ENCODE peak calls at places on chromosomes 13 and 19, in six cellular contexts. Y is astrocyte of the spinal cord; S is activated CD4-positive, CD25-positive, alpha-beta regulatory T cell treated with anti-CD3 and anti-CD28 coated beads, Interleukin-2, amount 50 U/mL, for 16 hours; R is cardiac fibroblast; A is stimulated activated CD8-positive, alpha-beta memory T cell treated with anti-CD3 and anti-CD28 coated beads, Interleukin-2, amount 100 ng/mL, for 48 hours; I is stimulated activated CD4-positive, alpha-beta T cell treated with anti-CD3 and anti-CD28 coated beads, TNF-alpha, amount 100 ng/mL, for 48 hours. H is an unnamed sample.

GRCh38 chr13:39777527-39778061 is 122.1 kb downstream of the COG6 start:
- DNase-seq in A (no peak), Y (peak), S (no peak), I (peak), R (peak), H (peak)

GRCh38 chr19:49447485-49448431 is 3.9 kb downstream of the PIH1D1 start:
- DNase-seq in R (peak), S (no peak), I (no peak), A (no peak), Y (peak), H (no peak)

GRCh38 chr13:53105881-53106280 is 77.3 kb downstream of the OLFM4 start:
- DNase-seq in I (no peak), S (no peak), R (no peak), Y (no peak), A (no peak), H (no peak)

GRCh38 chr13:77374786-77375185 is 47.9 kb upstream of the MYCBP2 start:
- DNase-seq in R (no peak), S (no peak), A (no peak), I (no peak), Y (no peak), H (no peak)

GRCh38 chr13:44618326-44618725 is 42.2 kb upstream of the TSC22D1 start:
- DNase-seq in Y (peak), R (peak), S (no peak), I (no peak), A (no peak), H (no peak)

GRCh38 chr13:76769238-76769859 is 116.9 kb downstream of the KCTD12 start:
- DNase-seq in A (no peak), R (no peak), S (no peak), Y (peak), I (no peak), H (no peak)

GRCh38 chr13:29573190-29573589 is 22.3 kb downstream of the SLC7A1 start:
- DNase-seq in I (no peak), S (no peak), A (no peak), R (peak), Y (no peak), H (peak)

GRCh38 chr13:112587767-112588489 is at the start of gene TUBGCP3:
- DNase-seq in S (peak), I (peak), A (peak), R (peak), Y (peak), H (peak)

GRCh38 chr19:14089662-14090508 is 666 bp downstream of the SAMD1 start:
- DNase-seq in Y (peak), R (peak), A (peak), I (peak), S (no peak), H (peak)

GRCh38 chr13:76223565-76223964 is 587.4 kb downstream of the LMO7 start:
- DNase-seq in I (no peak), A (no peak), R (peak), S (no peak), Y (no peak), H (no peak)

GRCh38 chr19:55479451-55480230 is 3.2 kb downstream of the ZNF628 start:
- DNase-seq in R (no peak), S (no peak), I (no peak), A (no peak), Y (no peak), H (no peak)

GRCh38 chr19:39372047-39372802 is 18.7 kb downstream of the PAF1 start:
- DNase-seq in S (no peak), R (peak), A (no peak), Y (peak), I (no peak), H (no peak)

GRCh38 chr19:15255359-15255990 is 23.2 kb upstream of the EPHX3 start:
- DNase-seq in Y (no peak), S (no peak), A (no peak), R (no peak), I (no peak), H (no peak)

GRCh38 chr13:24860775-24861174 is 96.8 kb downstream of the RNF17 start:
- DNase-seq in I (no peak), Y (no peak), A (no peak), R (no peak), S (no peak), H (no peak)

GRCh38 chr19:1624458-1624857 is 19.2 kb upstream of the UQCR11 start:
- DNase-seq in A (peak), S (no peak), Y (peak), I (no peak), R (peak), H (peak)

GRCh38 chr13:37716395-37716794 is 117.8 kb upstream of the POSTN start:
- DNase-seq in Y (peak), S (no peak), I (no peak), A (no peak), R (peak), H (no peak)

GRCh38 chr19:50677636-50678035 is 28.4 kb downstream of the C19orf81 start:
- DNase-seq in A (no peak), R (no peak), I (no peak), S (no peak), Y (no peak), H (no peak)

GRCh38 chr19:41106177-41106576 is 8.1 kb upstream of the CYP2F1 start:
- DNase-seq in I (no peak), Y (no peak), R (no peak), S (no peak), A (no peak), H (no peak)

GRCh38 chr13:26873174-26873698 is 112.7 kb upstream of the GPR12 start:
- DNase-seq in A (no peak), Y (no peak), S (no peak), R (no peak), I (no peak), H (no peak)

GRCh38 chr19:30085394-30085793 is 143.4 kb downstream of the URI1 start:
- DNase-seq in I (no peak), R (no peak), Y (no peak), S (no peak), A (no peak), H (peak)

GRCh38 chr13:30725331-30726085 is 9.8 kb upstream of the ALOX5AP start:
- DNase-seq in A (no peak), I (no peak), R (peak), Y (peak), S (no peak), H (no peak)

GRCh38 chr19:56987184-56987583 is 132.6 kb upstream of the USP29 start:
- DNase-seq in S (no peak), A (no peak), R (no peak), I (no peak), Y (no peak), H (no peak)

GRCh38 chr13:37652596-37652995 is 54.0 kb upstream of the POSTN start:
- DNase-seq in S (no peak), A (no peak), Y (no peak), I (no peak), R (no peak), H (no peak)

GRCh38 chr13:91185294-91185863 is 162.1 kb upstream of the MIR17HG start:
- DNase-seq in Y (peak), R (peak), I (no peak), S (no peak), A (no peak), H (peak)

GRCh38 chr19:17948967-17949930 is 16.4 kb downstream of the CCDC124 start:
- DNase-seq in S (no peak), R (no peak), Y (no peak), A (no peak), I (no peak), H (no peak)

GRCh38 chr13:29884671-29885424 is 34.4 kb upstream of the UBL3 start:
- DNase-seq in I (no peak), A (no peak), R (peak), S (no peak), Y (peak), H (no peak)